ENCODE peak calls at places on chromosome 3, in seven cellular contexts. Q is HT1080; A is NCI-H446; B is stimulated activated CD8-positive, alpha-beta memory T cell treated with anti-CD3 and anti-CD28 coated beads, Interleukin-7, amount 100 ng/mL, for 24 hours; Z is OCI-LY7; O is activated CD4-positive, CD25-positive, alpha-beta regulatory T cell; Y is GM12865. I is an unnamed sample.

GRCh38 chr3:56012732-56013131 is 455.5 kb downstream of the ERC2 start:
- DNase-seq in B (no peak), Y (no peak), Q (no peak), A (no peak), O (no peak), Z (no peak), I (no peak)

GRCh38 chr3:94440767-94441493 is 378.1 kb downstream of the NSUN3 start:
- DNase-seq in B (no peak), Y (no peak), Q (peak), A (no peak), O (no peak), Z (no peak), I (no peak)

GRCh38 chr3:140629351-140630137 is 48.3 kb upstream of the TRIM42 start:
- DNase-seq in A (no peak), O (no peak), Y (no peak), B (no peak), Z (no peak), Q (peak), I (no peak)

GRCh38 chr3:22759636-22760310 is 443.4 kb upstream of the UBE2E2 start:
- DNase-seq in Z (no peak), B (no peak), A (no peak), Y (no peak), Q (no peak), O (no peak), I (no peak)

GRCh38 chr3:105867690-105868449 is 942 bp downstream of the CBLB start:
- DNase-seq in O (peak), Q (peak), Y (no peak), Z (no peak), A (peak), B (no peak), I (no peak)

GRCh38 chr3:188829577-188829976 is 342.2 kb upstream of the TPRG1 start:
- DNase-seq in O (no peak), A (no peak), Q (no peak), B (no peak), Z (no peak), Y (no peak), I (no peak)

GRCh38 chr3:142828703-142829304 is 60.1 kb downstream of the PCOLCE2 start:
- DNase-seq in Z (peak), A (peak), B (peak), Q (peak), Y (peak), O (peak), I (peak)

GRCh38 chr3:143654906-143655305 is 193.4 kb downstream of the SLC9A9 start:
- DNase-seq in O (no peak), Z (no peak), A (no peak), B (no peak), Y (no peak), Q (peak), I (no peak)

GRCh38 chr3:70726966-70727365 is 414.5 kb upstream of the MDFIC2 start:
- DNase-seq in A (no peak), Q (peak), O (no peak), Z (no peak), Y (no peak), B (no peak), I (no peak)

GRCh38 chr3:36827133-36827532 is 62.8 kb upstream of the DCLK3 start:
- DNase-seq in B (no peak), Z (no peak), A (no peak), Q (no peak), O (no peak), Y (no peak), I (no peak)

GRCh38 chr3:148360046-148360445 is 337.7 kb upstream of the AGTR1 start:
- DNase-seq in Z (no peak), B (no peak), Y (no peak), O (no peak), Q (no peak), A (no peak), I (no peak)

GRCh38 chr3:119891944-119892721 is 110.2 kb downstream of the NR1I2 start:
- DNase-seq in A (peak), O (no peak), B (no peak), Y (peak), Z (peak), Q (peak), I (peak)

GRCh38 chr3:107718547-107718946 is 195.8 kb downstream of the BBX start:
- DNase-seq in B (no peak), Z (no peak), A (no peak), Y (no peak), O (no peak), Q (no peak), I (no peak)

GRCh38 chr3:137765310-137766033 is 1.4 kb downstream of the SOX14 start:
- DNase-seq in A (no peak), B (no peak), Z (no peak), Q (no peak), Y (no peak), O (no peak), I (peak)

GRCh38 chr3:125165948-125166553 is 46.5 kb downstream of the SLC12A8 start:
- DNase-seq in A (no peak), Z (no peak), Y (no peak), B (no peak), Q (no peak), O (no peak), I (no peak)

GRCh38 chr3:124853446-124853845 is 33.7 kb downstream of the ITGB5 start:
- DNase-seq in A (no peak), O (no peak), Q (no peak), B (no peak), Z (no peak), Y (no peak), I (no peak)

GRCh38 chr3:171038342-171038741 is 11.8 kb upstream of the SLC2A2 start:
- DNase-seq in B (no peak), Z (no peak), Q (no peak), Y (no peak), O (no peak), A (no peak), I (no peak)

GRCh38 chr3:126364731-126365301 is 7.6 kb upstream of the KLF15 start:
- DNase-seq in O (no peak), A (no peak), Q (no peak), Y (no peak), B (no peak), Z (peak), I (no peak)

GRCh38 chr3:107574650-107575049 is 51.9 kb downstream of the BBX start:
- DNase-seq in A (peak), Y (peak), O (no peak), B (no peak), Z (peak), Q (peak), I (peak)

GRCh38 chr3:101138817-101139216 is 145.6 kb upstream of the ABI3BP start:
- DNase-seq in Z (no peak), A (no peak), Y (no peak), B (no peak), Q (no peak), O (no peak), I (no peak)

GRCh38 chr3:114043205-114043604 is 13.1 kb downstream of the CCDC191 start:
- DNase-seq in Y (no peak), Z (peak), Q (no peak), O (no peak), B (no peak), A (no peak), I (no peak)

I was measured in GM13977.